ENCODE peak calls at places on chromosomes 3 and 15, in nine cellular contexts. One of them, this sample, is unnamed.

GRCh38 chr15:75178938-75179772 is 22.5 kb upstream of the C15orf39 start:
- DNase-seq in NCI-H226: no peak
- DNase-seq in amniotic epithelial cell: peak
- DNase-seq in skeletal muscle cell: no peak
- DNase-seq in hypothalamus: no peak
- DNase-seq in coronary artery: no peak
- DNase-seq in progenitor cell of endocrine pancreas: no peak
- DNase-seq in C1 segment of cervical spinal cord: no peak
- DNase-seq in HEK293T: no peak
- DNase-seq in this sample: no peak

GRCh38 chr3:152466784-152467183 is 198.1 kb downstream of the MBNL1 start:
- DNase-seq in NCI-H226: peak
- DNase-seq in amniotic epithelial cell: peak
- DNase-seq in skeletal muscle cell: peak
- DNase-seq in hypothalamus: no peak
- DNase-seq in coronary artery: no peak
- DNase-seq in progenitor cell of endocrine pancreas: no peak
- DNase-seq in C1 segment of cervical spinal cord: no peak
- DNase-seq in HEK293T: peak
- DNase-seq in this sample: peak

GRCh38 chr3:159911011-159911663 is 77.5 kb upstream of the IL12A start:
- DNase-seq in NCI-H226: no peak
- DNase-seq in amniotic epithelial cell: no peak
- DNase-seq in skeletal muscle cell: no peak
- DNase-seq in hypothalamus: no peak
- DNase-seq in coronary artery: no peak
- DNase-seq in progenitor cell of endocrine pancreas: no peak
- DNase-seq in C1 segment of cervical spinal cord: no peak
- DNase-seq in HEK293T: no peak
- DNase-seq in this sample: no peak

GRCh38 chr3:140499114-140499757 is 178.6 kb upstream of the TRIM42 start:
- DNase-seq in NCI-H226: peak
- DNase-seq in amniotic epithelial cell: no peak
- DNase-seq in skeletal muscle cell: no peak
- DNase-seq in hypothalamus: no peak
- DNase-seq in coronary artery: no peak
- DNase-seq in progenitor cell of endocrine pancreas: no peak
- DNase-seq in C1 segment of cervical spinal cord: no peak
- DNase-seq in HEK293T: no peak
- DNase-seq in this sample: no peak

GRCh38 chr15:65873271-65873670 is 4.0 kb downstream of the RAB11A start:
- DNase-seq in NCI-H226: no peak
- DNase-seq in amniotic epithelial cell: peak
- DNase-seq in skeletal muscle cell: no peak
- DNase-seq in hypothalamus: no peak
- DNase-seq in coronary artery: no peak
- DNase-seq in progenitor cell of endocrine pancreas: no peak
- DNase-seq in C1 segment of cervical spinal cord: no peak
- DNase-seq in HEK293T: no peak
- DNase-seq in this sample: peak

GRCh38 chr3:36991147-36991546 is 1.8 kb downstream of the EPM2AIP1 start:
- DNase-seq in NCI-H226: no peak
- DNase-seq in amniotic epithelial cell: no peak
- DNase-seq in skeletal muscle cell: no peak
- DNase-seq in hypothalamus: no peak
- DNase-seq in coronary artery: no peak
- DNase-seq in progenitor cell of endocrine pancreas: no peak
- DNase-seq in C1 segment of cervical spinal cord: no peak
- DNase-seq in HEK293T: no peak
- DNase-seq in this sample: no peak

GRCh38 chr3:11567516-11568467 is 75.9 kb downstream of the VGLL4 start:
- DNase-seq in NCI-H226: peak
- DNase-seq in amniotic epithelial cell: peak
- DNase-seq in skeletal muscle cell: peak
- DNase-seq in hypothalamus: no peak
- DNase-seq in coronary artery: peak
- DNase-seq in progenitor cell of endocrine pancreas: no peak
- DNase-seq in C1 segment of cervical spinal cord: no peak
- DNase-seq in HEK293T: no peak
- DNase-seq in this sample: peak

GRCh38 chr3:108153451-108153981 is 62.7 kb upstream of the CD47 start:
- DNase-seq in NCI-H226: peak
- DNase-seq in amniotic epithelial cell: peak
- DNase-seq in skeletal muscle cell: no peak
- DNase-seq in hypothalamus: no peak
- DNase-seq in coronary artery: no peak
- DNase-seq in progenitor cell of endocrine pancreas: no peak
- DNase-seq in C1 segment of cervical spinal cord: no peak
- DNase-seq in HEK293T: peak
- DNase-seq in this sample: peak

GRCh38 chr3:66923991-66924390 is 74.1 kb upstream of the KBTBD8 start:
- DNase-seq in NCI-H226: no peak
- DNase-seq in amniotic epithelial cell: no peak
- DNase-seq in skeletal muscle cell: no peak
- DNase-seq in hypothalamus: no peak
- DNase-seq in coronary artery: no peak
- DNase-seq in progenitor cell of endocrine pancreas: no peak
- DNase-seq in C1 segment of cervical spinal cord: no peak
- DNase-seq in HEK293T: no peak
- DNase-seq in this sample: no peak

GRCh38 chr15:40250304-40250656 is 11.4 kb downstream of the PAK6 start:
- DNase-seq in NCI-H226: no peak
- DNase-seq in amniotic epithelial cell: no peak
- DNase-seq in skeletal muscle cell: no peak
- DNase-seq in hypothalamus: no peak
- DNase-seq in coronary artery: no peak
- DNase-seq in progenitor cell of endocrine pancreas: no peak
- DNase-seq in C1 segment of cervical spinal cord: no peak
- DNase-seq in HEK293T: no peak
- DNase-seq in this sample: no peak

GRCh38 chr3:186693843-186694242 is 23.3 kb upstream of the KNG1 start:
- DNase-seq in NCI-H226: no peak
- DNase-seq in amniotic epithelial cell: no peak
- DNase-seq in skeletal muscle cell: no peak
- DNase-seq in hypothalamus: no peak
- DNase-seq in coronary artery: no peak
- DNase-seq in progenitor cell of endocrine pancreas: no peak
- DNase-seq in C1 segment of cervical spinal cord: no peak
- DNase-seq in HEK293T: no peak
- DNase-seq in this sample: no peak

GRCh38 chr3:14412831-14413380 is 10.5 kb downstream of the SLC6A6 start:
- DNase-seq in NCI-H226: no peak
- DNase-seq in amniotic epithelial cell: no peak
- DNase-seq in skeletal muscle cell: no peak
- DNase-seq in hypothalamus: no peak
- DNase-seq in coronary artery: no peak
- DNase-seq in progenitor cell of endocrine pancreas: no peak
- DNase-seq in C1 segment of cervical spinal cord: no peak
- DNase-seq in HEK293T: no peak
- DNase-seq in this sample: no peak

GRCh38 chr15:98907921-98908490 is 99.6 kb downstream of the PGPEP1L start:
- DNase-seq in NCI-H226: no peak
- DNase-seq in amniotic epithelial cell: no peak
- DNase-seq in skeletal muscle cell: no peak
- DNase-seq in hypothalamus: no peak
- DNase-seq in coronary artery: no peak
- DNase-seq in progenitor cell of endocrine pancreas: no peak
- DNase-seq in C1 segment of cervical spinal cord: no peak
- DNase-seq in HEK293T: no peak
- DNase-seq in this sample: no peak

GRCh38 chr3:111277226-111277625 is 205.6 kb downstream of the NECTIN3 start:
- DNase-seq in NCI-H226: peak
- DNase-seq in amniotic epithelial cell: peak
- DNase-seq in skeletal muscle cell: no peak
- DNase-seq in hypothalamus: no peak
- DNase-seq in coronary artery: no peak
- DNase-seq in progenitor cell of endocrine pancreas: no peak
- DNase-seq in C1 segment of cervical spinal cord: no peak
- DNase-seq in HEK293T: no peak
- DNase-seq in this sample: peak

GRCh38 chr3:13134166-13134878 is 61.1 kb upstream of the IQSEC1 start:
- DNase-seq in NCI-H226: no peak
- DNase-seq in amniotic epithelial cell: no peak
- DNase-seq in skeletal muscle cell: no peak
- DNase-seq in hypothalamus: no peak
- DNase-seq in coronary artery: peak
- DNase-seq in progenitor cell of endocrine pancreas: no peak
- DNase-seq in C1 segment of cervical spinal cord: no peak
- DNase-seq in HEK293T: no peak
- DNase-seq in this sample: no peak

GRCh38 chr15:67915374-67916050 is 75.7 kb upstream of the RNU6-1 start:
- DNase-seq in NCI-H226: no peak
- DNase-seq in amniotic epithelial cell: peak
- DNase-seq in skeletal muscle cell: no peak
- DNase-seq in hypothalamus: peak
- DNase-seq in coronary artery: peak
- DNase-seq in progenitor cell of endocrine pancreas: peak
- DNase-seq in C1 segment of cervical spinal cord: peak
- DNase-seq in HEK293T: no peak
- DNase-seq in this sample: no peak

GRCh38 chr15:50669611-50670010 is 17.0 kb downstream of the TRPM7 start:
- DNase-seq in NCI-H226: no peak
- DNase-seq in amniotic epithelial cell: no peak
- DNase-seq in skeletal muscle cell: no peak
- DNase-seq in hypothalamus: no peak
- DNase-seq in coronary artery: no peak
- DNase-seq in progenitor cell of endocrine pancreas: no peak
- DNase-seq in C1 segment of cervical spinal cord: no peak
- DNase-seq in HEK293T: no peak
- DNase-seq in this sample: no peak

GRCh38 chr15:70266412-70267089 is 168.8 kb upstream of the TLE3 start:
- DNase-seq in NCI-H226: peak
- DNase-seq in amniotic epithelial cell: peak
- DNase-seq in skeletal muscle cell: no peak
- DNase-seq in hypothalamus: no peak
- DNase-seq in coronary artery: peak
- DNase-seq in progenitor cell of endocrine pancreas: no peak
- DNase-seq in C1 segment of cervical spinal cord: peak
- DNase-seq in HEK293T: no peak
- DNase-seq in this sample: peak

GRCh38 chr3:185992801-185993467 is 55.1 kb upstream of the TRA2B start:
- DNase-seq in NCI-H226: no peak
- DNase-seq in amniotic epithelial cell: peak
- DNase-seq in skeletal muscle cell: no peak
- DNase-seq in hypothalamus: no peak
- DNase-seq in coronary artery: no peak
- DNase-seq in progenitor cell of endocrine pancreas: no peak
- DNase-seq in C1 segment of cervical spinal cord: no peak
- DNase-seq in HEK293T: no peak
- DNase-seq in this sample: peak